ENCODE peak calls at places on chromosomes 4 and X, in seven cellular contexts. C is HCT116, P is transverse colon, D is A549, B is lower leg skin, O is esophagus squamous epithelium, X is erythroblast. E is an unnamed sample.

GRCh38 chr4:46389301-46389761 is 597 bp downstream of the GABRA2 start:
- DNase-seq in C (no peak), P (peak), D (no peak), B (no peak), O (no peak), X (no peak), E (no peak)

GRCh38 chr4:124783847-124784246 is 71.3 kb upstream of the ANKRD50 start:
- DNase-seq in C (no peak), P (no peak), D (no peak), B (no peak), O (no peak), X (no peak), E (no peak)

GRCh38 chrX:49193542-49193964 is 6.4 kb downstream of the SYP start:
- DNase-seq in C (no peak), P (no peak), D (no peak), B (no peak), O (no peak), X (no peak), E (no peak)

GRCh38 chr4:101031971-101032370 is 315.4 kb downstream of the PPP3CA start:
- DNase-seq in C (no peak), P (no peak), D (no peak), B (no peak), O (no peak), X (no peak), E (no peak)

GRCh38 chr4:161573836-161574235 is 590.0 kb downstream of the FSTL5 start:
- DNase-seq in C (no peak), P (no peak), D (no peak), B (no peak), O (no peak), X (no peak), E (no peak)

GRCh38 chrX:136204571-136204970 is 46.6 kb downstream of the MAP7D3 start:
- DNase-seq in C (no peak), P (peak), D (peak), B (peak), O (no peak), X (no peak), E (no peak)

GRCh38 chrX:72461766-72462165 is 110.9 kb downstream of the HDAC8 start:
- DNase-seq in C (no peak), P (no peak), D (no peak), B (no peak), O (no peak), X (no peak), E (no peak)

GRCh38 chr4:184420881-184421416 is 53.4 kb downstream of the IRF2 start:
- DNase-seq in C (no peak), P (no peak), D (no peak), B (no peak), O (no peak), X (no peak), E (no peak)

GRCh38 chrX:50100188-50100587 is 100.6 kb downstream of the AKAP4 start:
- DNase-seq in C (no peak), P (no peak), D (peak), B (no peak), O (no peak), X (peak), E (no peak)

GRCh38 chrX:136812286-136812685 is 31.6 kb upstream of the ARHGEF6 start:
- DNase-seq in C (no peak), P (no peak), D (no peak), B (no peak), O (no peak), X (peak), E (no peak)

GRCh38 chr4:113711883-113712662 is 49.5 kb downstream of the CAMK2D start:
- DNase-seq in C (no peak), P (no peak), D (no peak), B (no peak), O (no peak), X (no peak), E (no peak)

GRCh38 chrX:132532955-132533354 is 44.1 kb upstream of the MBNL3 start:
- DNase-seq in C (no peak), P (no peak), D (no peak), B (no peak), O (no peak), X (no peak), E (no peak)

GRCh38 chrX:22276781-22277180 is 4.1 kb downstream of the CBLL2 start:
- DNase-seq in C (no peak), P (no peak), D (no peak), B (no peak), O (no peak), X (no peak), E (no peak)

GRCh38 chr4:6894086-6894478 is 15.5 kb upstream of the TBC1D14 start:
- DNase-seq in C (no peak), P (peak), D (no peak), B (no peak), O (no peak), X (no peak), E (no peak)

GRCh38 chr4:106486533-106486932 is 118.0 kb upstream of the GIMD1 start:
- DNase-seq in C (no peak), P (no peak), D (no peak), B (no peak), O (no peak), X (no peak), E (no peak)

GRCh38 chrX:71992711-71993110 is 82.1 kb downstream of the NHSL2 start:
- DNase-seq in C (no peak), P (no peak), D (no peak), B (no peak), O (no peak), X (no peak), E (no peak)

GRCh38 chrX:52934704-52935468 is 23.4 kb downstream of the FAM156A start:
- DNase-seq in C (peak), P (peak), D (peak), B (peak), O (peak), X (peak), E (peak)
- TF ChIP-seq POLR2A in C (peak), P (peak), D (peak), B (no peak), O (peak), X (peak), E (peak)

DNA sequence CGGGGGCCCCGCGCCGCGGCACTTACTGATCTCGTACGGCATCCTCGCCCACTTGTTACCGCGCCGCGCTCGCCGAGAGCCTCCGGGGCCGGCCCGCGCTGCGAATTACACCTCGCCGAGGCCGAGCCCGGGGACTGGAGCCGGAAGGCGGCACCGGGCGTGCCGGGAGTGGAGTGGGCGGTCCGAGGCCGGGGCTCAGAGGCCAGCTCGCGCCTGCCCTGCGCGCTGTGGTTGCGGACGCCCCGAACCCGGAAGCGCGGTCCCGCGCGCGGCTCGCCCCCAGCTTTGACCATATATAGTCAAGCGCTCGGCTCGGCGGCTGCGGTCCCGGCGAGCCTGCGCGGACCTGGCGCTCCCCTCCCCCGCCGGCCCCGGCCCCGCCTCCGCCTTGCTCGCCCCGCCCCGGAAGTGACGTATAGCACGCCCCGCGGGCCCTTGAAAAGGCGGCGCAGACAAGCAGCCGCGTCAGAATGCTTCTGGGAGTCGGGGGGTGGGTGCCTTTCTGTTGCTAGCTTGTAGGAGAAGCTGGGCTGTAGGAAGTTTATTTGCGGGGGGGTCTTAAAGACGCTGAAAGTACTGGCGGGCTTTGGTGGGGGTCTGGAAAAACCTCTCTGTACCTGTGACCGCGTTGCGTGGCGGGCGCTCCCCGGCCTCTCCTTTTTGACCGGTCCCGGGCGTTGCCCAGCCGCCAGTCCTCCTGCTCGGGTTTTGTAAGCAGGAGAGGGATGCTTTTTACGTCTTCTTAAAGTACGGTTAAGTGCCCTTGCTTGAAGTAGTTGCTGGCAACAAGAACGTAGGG is at the start of gene WDR1:
- DNase-seq in C (peak), P (peak), D (peak), B (peak), O (peak), X (peak), E (peak)
- TF ChIP-seq POLR2A in C (peak), P (peak), D (peak), B (no peak), O (peak), X (peak), E (peak)

DNA sequence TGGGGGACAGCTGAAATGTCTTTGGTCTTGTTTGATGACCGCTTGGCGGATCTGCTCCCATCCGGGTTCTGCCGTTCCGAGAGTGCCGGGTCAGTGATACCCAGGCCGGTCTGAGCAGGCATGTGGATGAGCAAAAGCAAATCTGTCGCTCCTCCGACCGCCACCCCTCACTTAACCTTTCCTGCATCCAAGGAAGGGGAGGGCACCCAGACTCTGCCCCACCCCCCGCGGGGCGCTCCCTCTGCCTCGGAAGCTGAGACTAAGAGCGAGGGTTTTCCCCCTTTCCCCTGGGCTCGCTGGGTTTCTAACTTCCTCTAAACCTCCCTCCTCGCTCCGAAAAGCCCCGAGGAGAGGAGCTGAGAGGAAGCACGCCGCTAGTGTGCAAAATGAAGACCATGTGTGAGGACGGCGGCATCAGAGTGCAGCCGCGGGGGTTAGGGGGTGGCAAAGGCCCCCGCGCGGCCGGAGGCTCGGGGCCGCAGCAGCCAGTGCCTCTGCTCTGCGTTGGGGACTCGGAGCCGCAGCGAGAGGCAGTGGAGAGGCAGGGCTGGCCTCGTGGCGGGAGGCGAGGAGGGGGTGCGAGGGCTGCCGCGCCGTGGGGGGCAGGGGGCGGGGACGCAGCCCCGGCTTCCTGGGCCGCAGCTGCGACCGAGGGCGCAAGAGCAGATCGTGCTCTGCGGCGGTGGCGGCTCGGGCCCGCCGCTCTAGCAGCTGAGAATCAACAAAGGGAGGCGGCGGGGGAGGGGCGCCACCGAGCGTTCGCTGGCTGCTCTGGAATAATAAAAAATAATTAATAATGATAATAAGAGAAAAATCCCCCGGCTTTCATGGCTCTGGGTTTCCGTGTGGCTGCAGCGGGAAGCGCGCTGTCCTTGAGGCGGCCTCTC is 55.8 kb upstream of the BCOR start:
- DNase-seq in C (no peak), P (peak), D (peak), B (no peak), O (peak), X (peak), E (peak)
- TF ChIP-seq POLR2A in C (no peak), P (no peak), D (peak), B (no peak), O (no peak), X (no peak), E (peak)

DNA sequence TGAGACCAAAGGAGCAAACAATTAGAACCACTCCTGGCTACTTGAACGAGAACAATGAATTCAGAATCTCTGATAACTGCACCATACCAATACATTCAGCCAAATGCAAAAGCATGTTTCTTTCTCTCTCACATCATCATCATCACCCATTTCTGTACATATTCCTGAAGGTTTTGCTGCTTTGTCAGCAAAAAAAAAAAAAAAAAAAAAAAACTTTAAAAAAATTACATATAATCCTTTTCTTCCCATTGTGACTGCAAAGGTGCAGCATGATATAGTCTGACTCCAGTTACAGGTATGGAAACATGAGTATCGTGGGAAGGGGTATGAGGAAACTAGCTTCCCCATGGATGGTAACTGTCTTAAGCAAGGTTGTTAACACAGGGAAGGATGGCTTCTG is 35.6 kb downstream of the FBXW7 start:
- DNase-seq in C (no peak), P (no peak), D (no peak), B (no peak), O (no peak), X (no peak), E (no peak)
- TF ChIP-seq POLR2A in C (no peak), P (no peak), D (no peak), B (no peak), O (no peak), X (no peak), E (no peak)

GRCh38 chr4:39976945-39977488 is 694 bp downstream of the PDS5A start:
- DNase-seq in C (no peak), P (peak), D (no peak), B (peak), O (no peak), X (peak), E (peak)

GRCh38 chr4:39976141-39976944 is 1.4 kb downstream of the PDS5A start:
- DNase-seq in C (peak), P (peak), D (peak), B (peak), O (no peak), X (peak), E (peak)

GRCh38 chr4:39978378-39978775 is 666 bp upstream of the PDS5A start:
- DNase-seq in C (no peak), P (no peak), D (no peak), B (no peak), O (no peak), X (no peak), E (no peak)

GRCh38 chr4:39978904-39979303 is 1.2 kb upstream of the PDS5A start:
- DNase-seq in C (no peak), P (no peak), D (no peak), B (no peak), O (no peak), X (peak), E (no peak)

DNA sequence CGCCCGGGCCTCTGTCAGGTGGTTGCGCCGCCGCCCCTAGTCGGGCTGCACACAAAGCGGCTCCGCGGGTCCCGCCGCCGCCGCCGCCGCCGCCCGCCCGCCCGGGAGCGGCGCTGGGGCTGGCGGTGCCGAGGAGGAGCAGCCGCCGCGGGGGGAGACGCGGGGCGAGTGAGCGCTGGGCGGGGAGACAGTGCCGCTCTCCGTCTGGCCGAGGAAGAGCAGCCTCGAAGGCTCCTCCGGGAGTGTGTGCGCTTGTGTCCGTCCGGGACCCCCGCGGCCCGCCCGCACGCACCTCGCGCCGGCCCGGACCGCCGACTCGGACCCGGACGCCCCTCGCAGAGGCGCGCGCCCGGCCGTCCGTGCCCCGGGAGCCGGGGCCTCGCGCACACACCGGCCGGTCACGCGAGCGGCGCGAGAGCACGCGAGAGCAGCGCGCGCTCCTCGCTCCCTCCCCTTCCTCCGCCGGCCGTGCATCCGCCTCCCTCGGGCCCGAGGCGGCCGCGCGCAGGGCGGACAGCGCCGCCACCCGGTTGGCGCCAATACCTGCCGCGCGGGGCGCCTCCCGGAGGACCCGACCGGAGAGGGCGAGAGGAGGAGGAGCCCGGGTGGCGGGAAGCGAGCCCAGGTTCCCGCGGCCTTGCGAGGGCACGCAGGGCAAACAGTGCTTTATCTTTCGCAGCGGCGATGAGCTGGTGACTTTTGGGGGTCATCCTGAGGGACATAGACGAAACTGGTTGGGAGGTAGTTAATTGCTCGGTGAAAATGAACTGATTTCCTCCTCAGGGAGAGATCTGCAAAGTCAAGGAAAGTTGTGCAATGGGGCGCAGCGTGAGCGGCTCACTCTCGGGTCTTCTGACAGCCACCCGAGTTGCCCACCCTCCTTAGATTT is at the start of gene PDS5A:
- DNase-seq in C (peak), P (peak), D (peak), B (peak), O (peak), X (peak), E (peak)
- TF ChIP-seq POLR2A in C (peak), P (peak), D (peak), B (no peak), O (peak), X (peak), E (peak)

GRCh38 chr4:3207531-3208037 is 41.4 kb upstream of the MSANTD1 start:
- DNase-seq in C (no peak), P (no peak), D (no peak), B (no peak), O (no peak), X (no peak), E (no peak)
- TF ChIP-seq POLR2A in C (no peak), P (no peak), D (no peak), B (no peak), O (no peak), X (no peak), E (no peak)

GRCh38 chrX:106611682-106612402 is at the start of gene RADX:
- DNase-seq in C (peak), P (peak), D (peak), B (peak), O (peak), X (peak), E (peak)
- TF ChIP-seq POLR2A in C (peak), P (peak), D (no peak), B (no peak), O (peak), X (peak), E (no peak)

GRCh38 chr4:121711263-121712000 is 14.7 kb upstream of the ANXA5 start:
- DNase-seq in C (peak), P (peak), D (peak), B (peak), O (no peak), X (peak), E (peak)
- TF ChIP-seq POLR2A in C (no peak), P (peak), D (peak), B (no peak), O (peak), X (no peak), E (no peak)

DNA sequence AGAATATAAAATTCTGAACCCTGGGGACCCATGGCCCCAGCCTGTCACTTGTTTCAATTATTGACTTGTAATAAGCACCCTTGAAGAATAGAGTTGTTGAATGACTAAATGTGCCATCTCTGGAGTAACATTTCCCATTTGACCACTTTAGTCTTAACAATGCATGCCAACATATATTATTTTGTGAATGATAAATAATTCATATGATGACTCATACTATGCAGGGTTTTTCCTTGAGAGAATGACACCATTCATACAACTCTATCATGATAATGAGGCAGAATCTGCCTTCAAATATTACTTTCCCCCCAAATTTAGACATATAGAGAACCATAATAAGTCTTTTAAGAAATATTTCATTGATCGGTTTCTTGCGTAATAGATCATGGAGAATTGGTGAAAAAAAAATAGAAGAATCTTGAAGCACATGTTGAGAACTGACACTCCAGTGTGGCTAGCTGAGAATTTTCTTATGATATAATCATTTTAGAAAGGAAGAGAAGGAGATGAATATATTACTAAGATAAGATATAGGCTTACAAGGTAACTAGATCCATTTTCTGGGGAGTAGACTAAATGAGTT is 404.5 kb downstream of the GRXCR1 start:
- DNase-seq in C (no peak), P (no peak), D (no peak), B (no peak), O (no peak), X (no peak), E (no peak)
- TF ChIP-seq POLR2A in C (no peak), P (no peak), D (no peak), B (no peak), O (no peak), X (no peak), E (no peak)